ENCODE peak calls at places on chromosomes 11 and 22, in ten cellular contexts. B, V, Z, W, K, N, D, Y, I and H are unnamed samples.

GRCh38 chr11:114073506-114074381 is 14.2 kb downstream of the ZBTB16 start:
- DNase-seq in B (no peak), V (no peak), Z (peak), W (no peak), K (no peak), N (no peak), D (peak), Y (no peak), I (no peak), H (no peak)

GRCh38 chr11:29351301-29351873 is 665.4 kb downstream of the KCNA4 start:
- DNase-seq in B (no peak), V (no peak), Z (no peak), W (peak), K (no peak), N (no peak), D (no peak), Y (no peak), I (no peak), H (no peak)

GRCh38 chr11:96037267-96037990 is 113.5 kb upstream of the MTMR2 start:
- DNase-seq in B (peak), V (no peak), Z (no peak), W (no peak), K (no peak), N (no peak), D (no peak), Y (no peak), I (no peak), H (no peak)

GRCh38 chr11:70164705-70165104 is 38.4 kb upstream of the FADD start:
- DNase-seq in B (no peak), V (no peak), Z (no peak), W (no peak), K (no peak), N (no peak), D (no peak), Y (no peak), I (no peak), H (no peak)

GRCh38 chr11:111734383-111735261 is 31.6 kb downstream of the PPP2R1B start:
- DNase-seq in B (no peak), V (no peak), Z (no peak), W (no peak), K (no peak), N (peak), D (no peak), Y (no peak), I (no peak), H (no peak)

GRCh38 chr22:42074846-42075245 is 798 bp downstream of the PHETA2 start:
- DNase-seq in B (no peak), V (no peak), Z (no peak), W (no peak), K (no peak), N (peak), D (no peak), Y (no peak), I (no peak), H (no peak)

GRCh38 chr11:121564948-121565684 is 112.3 kb upstream of the SORL1-AS1 start:
- DNase-seq in B (no peak), V (no peak), Z (no peak), W (no peak), K (no peak), N (no peak), D (no peak), Y (no peak), I (no peak), H (no peak)

GRCh38 chr11:697811-698311 is 2.2 kb downstream of the TMEM80 start:
- DNase-seq in B (no peak), V (no peak), Z (no peak), W (no peak), K (no peak), N (no peak), D (no peak), Y (no peak), I (peak), H (no peak)

GRCh38 chr22:49570032-49570848 is 257.4 kb downstream of the BRD1 start:
- DNase-seq in B (no peak), V (no peak), Z (no peak), W (no peak), K (no peak), N (no peak), D (no peak), Y (no peak), I (no peak), H (no peak)

GRCh38 chr11:89201138-89201537 is 23.5 kb downstream of the TYR start:
- DNase-seq in B (no peak), V (no peak), Z (no peak), W (no peak), K (no peak), N (no peak), D (no peak), Y (no peak), I (no peak), H (no peak)

GRCh38 chr22:37079668-37080171 is 28.2 kb downstream of the KCTD17 start:
- DNase-seq in B (no peak), V (no peak), Z (peak), W (no peak), K (peak), N (peak), D (peak), Y (no peak), I (peak), H (no peak)

GRCh38 chr11:47412152-47412746 is 3.9 kb downstream of the SLC39A13 start:
- DNase-seq in B (no peak), V (peak), Z (peak), W (peak), K (peak), N (peak), D (peak), Y (peak), I (no peak), H (no peak)

GRCh38 chr22:40654522-40655167 is 18.1 kb upstream of the MRTFA start:
- DNase-seq in B (peak), V (peak), Z (no peak), W (peak), K (no peak), N (peak), D (no peak), Y (peak), I (peak), H (no peak)

GRCh38 chr11:93169950-93170561 is 27.7 kb downstream of the SLC36A4 start:
- DNase-seq in B (peak), V (no peak), Z (peak), W (peak), K (no peak), N (peak), D (no peak), Y (no peak), I (peak), H (peak)

GRCh38 chr11:63682045-63682915 is 980 bp downstream of the RTN3 start:
- DNase-seq in B (peak), V (peak), Z (peak), W (peak), K (peak), N (peak), D (peak), Y (peak), I (peak), H (no peak)

GRCh38 chr11:95016133-95016532 is 8.9 kb upstream of the KDM4E start:
- DNase-seq in B (no peak), V (no peak), Z (no peak), W (no peak), K (no peak), N (no peak), D (no peak), Y (no peak), I (no peak), H (no peak)

GRCh38 chr22:46674367-46674781 is 54.2 kb downstream of the GRAMD4 start:
- DNase-seq in B (no peak), V (peak), Z (peak), W (no peak), K (peak), N (peak), D (peak), Y (no peak), I (no peak), H (no peak)

GRCh38 chr11:105968021-105968697 is 53.9 kb downstream of the MSANTD4 start:
- DNase-seq in B (no peak), V (no peak), Z (no peak), W (no peak), K (no peak), N (no peak), D (no peak), Y (peak), I (peak), H (no peak)

GRCh38 chr22:30210235-30210831 is 36.2 kb downstream of the LIF start:
- DNase-seq in B (no peak), V (no peak), Z (no peak), W (peak), K (no peak), N (no peak), D (no peak), Y (peak), I (peak), H (no peak)

GRCh38 chr11:33262016-33262638 is 4.9 kb downstream of the HIPK3 start:
- DNase-seq in B (no peak), V (no peak), Z (no peak), W (peak), K (no peak), N (no peak), D (no peak), Y (no peak), I (peak), H (no peak)

GRCh38 chr22:37400719-37401118 is 26.6 kb downstream of the ELFN2 start:
- DNase-seq in B (no peak), V (no peak), Z (no peak), W (no peak), K (no peak), N (no peak), D (no peak), Y (no peak), I (no peak), H (no peak)

GRCh38 chr11:78788533-78788932 is 213.9 kb upstream of the NARS2 start:
- DNase-seq in B (no peak), V (no peak), Z (no peak), W (no peak), K (no peak), N (no peak), D (no peak), Y (no peak), I (no peak), H (no peak)

GRCh38 chr11:18019650-18020049 is 6.8 kb upstream of the SERGEF start:
- DNase-seq in B (no peak), V (no peak), Z (no peak), W (no peak), K (no peak), N (no peak), D (no peak), Y (no peak), I (no peak), H (no peak)

GRCh38 chr22:46209262-46209661 is 40.8 kb downstream of the CDPF1 start:
- DNase-seq in B (no peak), V (no peak), Z (no peak), W (no peak), K (no peak), N (no peak), D (no peak), Y (no peak), I (no peak), H (no peak)

GRCh38 chr11:58640386-58641023 is 18.0 kb downstream of the CNTF start:
- DNase-seq in B (no peak), V (no peak), Z (peak), W (peak), K (no peak), N (no peak), D (no peak), Y (no peak), I (no peak), H (no peak)

GRCh38 chr11:8717876-8718753 is 35.5 kb downstream of the RPL27A start:
- DNase-seq in B (no peak), V (no peak), Z (no peak), W (no peak), K (no peak), N (peak), D (no peak), Y (peak), I (peak), H (no peak)

GRCh38 chr11:76230392-76230791 is 24.1 kb upstream of the WNT11 start:
- DNase-seq in B (no peak), V (no peak), Z (no peak), W (no peak), K (no peak), N (no peak), D (no peak), Y (no peak), I (no peak), H (no peak)

GRCh38 chr11:19577391-19577831 is 135.2 kb upstream of the NAV2 start:
- DNase-seq in B (peak), V (no peak), Z (no peak), W (no peak), K (no peak), N (peak), D (no peak), Y (no peak), I (peak), H (no peak)

GRCh38 chr11:130070829-130071205 is 1.1 kb downstream of the APLP2 start:
- DNase-seq in B (no peak), V (no peak), Z (no peak), W (peak), K (no peak), N (peak), D (no peak), Y (peak), I (peak), H (no peak)

GRCh38 chr11:37450613-37451012 is 852.6 kb upstream of the RAG2 start:
- DNase-seq in B (no peak), V (no peak), Z (no peak), W (no peak), K (no peak), N (no peak), D (peak), Y (no peak), I (peak), H (no peak)

GRCh38 chr11:19398273-19398672 is 157.5 kb upstream of the E2F8 start:
- DNase-seq in B (no peak), V (no peak), Z (no peak), W (no peak), K (no peak), N (no peak), D (no peak), Y (no peak), I (peak), H (no peak)

GRCh38 chr11:77411238-77411637 is 62.7 kb downstream of the PAK1 start:
- DNase-seq in B (no peak), V (peak), Z (peak), W (no peak), K (peak), N (no peak), D (peak), Y (peak), I (peak), H (no peak)